ENCODE peak calls at places on chromosomes 16 and 17, in nine cellular contexts. P is heart right ventricle, X is tibial artery, Z is fibroblast of lung, J is A549, V is pancreas, B is H9, N is IMR-90, R is SK-N-SH. F is an unnamed sample.

GRCh38 chr17:75404739-75405364 is 626 bp downstream of the GRB2 start:
- DNase-seq in Z (no peak), P (peak; percentile 40), N (peak; percentile 52), B (peak; percentile 62), V (peak; percentile 84), J (peak; percentile 42), X (peak; percentile 75), R (peak; percentile 67), F (peak; percentile 82)

GRCh38 chr17:31388770-31389672 is 2.5 kb upstream of the RAB11FIP4 start:
- DNase-seq in Z (peak; percentile 8), J (no peak), P (peak; percentile 32), R (peak; percentile 83), X (peak; percentile 54), B (peak; percentile 83), V (no peak), N (no peak), F (peak; percentile 89)

GRCh38 chr16:26856791-26857190 is 209.9 kb upstream of the C16orf82 start:
- DNase-seq in R (no peak), Z (no peak), X (no peak), N (no peak), P (no peak), V (no peak), B (no peak), J (no peak), F (no peak)

GRCh38 chr17:4542726-4543191 is 12.4 kb downstream of the MYBBP1A start:
- DNase-seq in N (no peak), B (no peak), X (no peak), P (no peak), J (no peak), R (no peak), Z (no peak), V (peak; percentile 69), F (no peak)

GRCh38 chr17:718075-718474 is 3.4 kb upstream of the VPS53 start:
- DNase-seq in X (no peak), Z (no peak), J (no peak), B (no peak), V (no peak), P (no peak), R (no peak), N (no peak), F (no peak)

GRCh38 chr17:1169471-1169908 is 10.3 kb downstream of the ABR start:
- DNase-seq in N (no peak), B (no peak), P (no peak), J (no peak), R (no peak), Z (no peak), X (no peak), V (no peak), F (no peak)

GRCh38 chr16:66621973-66622372 is 17.5 kb downstream of the CMTM3 start:
- DNase-seq in P (no peak), R (no peak), Z (no peak), N (no peak), V (no peak), B (no peak), J (no peak), X (no peak), F (no peak)

GRCh38 chr17:4988168-4988567 is 693 bp upstream of the CAMTA2 start:
- DNase-seq in Z (no peak), B (no peak), X (peak; percentile 86), P (no peak), V (no peak), J (no peak), N (no peak), R (no peak), F (no peak)

GRCh38 chr17:31680126-31680525 is 178.9 kb downstream of the COPRS start:
- DNase-seq in X (no peak), B (peak; percentile 18), R (no peak), J (no peak), Z (no peak), P (no peak), V (no peak), N (no peak), F (peak; percentile 28)

GRCh38 chr16:50627419-50627818 is 53.7 kb downstream of the SNX20 start:
- DNase-seq in J (no peak), N (no peak), P (peak; percentile 39), V (no peak), X (peak; percentile 89), R (peak; percentile 42), B (peak; percentile 58), Z (peak; percentile 41), F (peak; percentile 73)

GRCh38 chr17:14340968-14341412 is 40.1 kb downstream of the HS3ST3B1 start:
- DNase-seq in V (no peak), Z (no peak), X (no peak), R (no peak), B (no peak), N (no peak), J (no peak), P (no peak), F (peak; percentile 54)

GRCh38 chr17:40963838-40964237 is 2.9 kb downstream of the KRT39 start:
- DNase-seq in R (peak; percentile 19), X (no peak), V (no peak), J (peak; percentile 37), N (no peak), B (no peak), Z (peak; percentile 36), P (no peak), F (no peak)

GRCh38 chr17:44203731-44204452 is 4.2 kb upstream of the ATXN7L3 start:
- DNase-seq in B (peak; percentile 89), V (no peak), N (peak; percentile 31), R (peak; percentile 76), Z (peak; percentile 72), P (no peak), X (no peak), J (peak; percentile 76), F (peak; percentile 91)

GRCh38 chr16:87657621-87658192 is 55.4 kb downstream of the JPH3 start:
- DNase-seq in N (no peak), J (peak; percentile 59), P (no peak), B (peak; percentile 84), R (no peak), Z (no peak), X (no peak), V (no peak), F (peak; percentile 91)

GRCh38 chr16:29290631-29291247 is 115.8 kb downstream of the NPIPB11 start:
- DNase-seq in B (peak; percentile 91), N (peak; percentile 92), J (peak; percentile 94), V (peak; percentile 98), X (peak; percentile 99), R (no peak), P (peak; percentile 95), Z (peak; percentile 96), F (peak; percentile 94)

GRCh38 chr17:1967092-1967662 is 58.0 kb downstream of the RTN4RL1 start:
- DNase-seq in X (no peak), P (no peak), Z (no peak), V (no peak), R (no peak), B (peak; percentile 93), J (no peak), N (no peak), F (peak; percentile 95)

DNA sequence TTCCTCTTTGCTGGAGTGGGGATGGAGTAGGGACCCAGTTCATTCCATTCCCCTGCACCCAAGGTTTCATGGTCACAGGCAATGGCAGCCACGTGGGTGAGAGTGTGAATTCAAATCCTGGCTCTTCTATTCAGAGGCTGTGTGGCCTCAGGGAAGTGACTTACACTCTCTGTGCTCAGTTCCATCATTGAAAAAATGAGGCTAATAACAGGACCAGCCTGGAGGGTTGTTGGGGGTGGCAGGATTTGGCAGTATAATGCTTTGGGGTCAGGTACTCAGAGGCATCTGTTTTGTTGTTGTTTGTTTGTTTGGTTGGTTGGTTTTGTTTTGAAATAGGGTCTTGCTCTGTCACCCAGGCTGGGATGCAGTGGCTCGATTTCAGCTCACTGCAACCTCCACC is 2.2 kb upstream of the CRISPLD2 start:
- DNase-seq in P (no peak), B (no peak), J (no peak), R (no peak), N (no peak), V (peak; percentile 4), X (no peak), Z (no peak), F (no peak)
- H3K4me1 ChIP-seq in P (peaks cover 4% of the 10 kb centered on the region), B (no peaks in the 10 kb centered on the region), J (peaks cover 11% of the 10 kb centered on the region), R (peaks cover 13% of the 10 kb centered on the region), N (peaks cover 32% of the 10 kb centered on the region), V (no peaks in the 10 kb centered on the region), X (peaks cover 22% of the 10 kb centered on the region), Z (peaks cover 6% of the 10 kb centered on the region), F (no peaks in the 10 kb centered on the region)

GRCh38 chr16:57084257-57084770 is 8.1 kb upstream of the CPNE2 start:
- DNase-seq in Z (peak; percentile 71), V (peak; percentile 85), P (peak; percentile 62), R (peak; percentile 87), J (peak; percentile 81), N (peak; percentile 68), X (peak; percentile 80), B (peak; percentile 78), F (peak; percentile 91)

GRCh38 chr16:57083469-57083868 is 8.9 kb upstream of the CPNE2 start:
- DNase-seq in Z (no peak), V (no peak), P (no peak), R (no peak), B (no peak), X (no peak), N (no peak), J (no peak), F (no peak)

GRCh38 chr16:57089406-57089805 is 3.0 kb upstream of the CPNE2 start:
- DNase-seq in V (no peak), N (no peak), X (no peak), P (no peak), B (no peak), J (no peak), Z (no peak), R (no peak), F (no peak)

GRCh38 chr16:57084996-57085395 is 7.4 kb upstream of the CPNE2 start:
- DNase-seq in P (no peak), B (no peak), N (no peak), R (no peak), Z (no peak), J (no peak), V (no peak), X (no peak), F (no peak)

GRCh38 chr16:57087003-57087402 is 5.4 kb upstream of the CPNE2 start:
- DNase-seq in N (no peak), X (no peak), R (no peak), J (no peak), Z (no peak), V (no peak), P (no peak), B (no peak), F (no peak)
- H3K4me1 ChIP-seq in N (peaks cover 2% of the 10 kb centered on the region), X (peaks cover 19% of the 10 kb centered on the region), R (peaks cover 11% of the 10 kb centered on the region), J (peaks cover 8% of the 10 kb centered on the region), Z (peaks cover 3% of the 10 kb centered on the region), V (no peaks in the 10 kb centered on the region), P (peaks cover 7% of the 10 kb centered on the region), B (no peaks in the 10 kb centered on the region), F (peaks cover 3% of the 10 kb centered on the region)

GRCh38 chr17:46147167-46147749 is 46.0 kb downstream of the KANSL1 start:
- DNase-seq in N (no peak), Z (no peak), J (no peak), B (no peak), R (no peak), V (no peak), P (no peak), X (no peak), F (no peak)
- H3K4me1 ChIP-seq in N (peaks cover 4% of the 10 kb centered on the region), Z (no peaks in the 10 kb centered on the region), J (peaks cover 41% of the 10 kb centered on the region), B (peaks cover 2% of the 10 kb centered on the region), R (peaks cover 18% of the 10 kb centered on the region), V (peaks cover 71% of the 10 kb centered on the region), P (peaks cover 65% of the 10 kb centered on the region), X (peaks cover 69% of the 10 kb centered on the region), F (peaks cover 7% of the 10 kb centered on the region)

DNA sequence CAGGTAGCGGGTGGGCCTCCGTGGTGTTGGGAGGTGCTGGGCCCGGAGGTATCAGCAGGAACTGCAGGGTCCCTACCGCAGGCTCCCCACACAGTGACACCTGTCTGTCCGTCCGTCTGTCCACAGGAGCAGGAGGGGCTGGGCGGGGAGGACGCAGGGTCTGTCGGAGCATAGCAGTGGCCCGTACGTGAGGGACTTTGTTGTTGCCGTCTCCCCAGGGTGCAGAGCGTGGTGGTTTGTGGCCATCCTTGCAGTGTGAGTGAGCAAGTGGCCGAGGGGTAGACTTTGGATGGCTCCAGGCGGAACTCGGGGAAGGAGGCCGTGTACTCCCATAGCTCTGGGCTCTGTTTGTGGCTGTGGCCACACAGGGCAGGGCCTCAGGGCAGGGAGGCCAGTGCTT is 40.8 kb upstream of the ZNF750 start:
- DNase-seq in J (no peak), N (no peak), Z (no peak), V (peak; percentile 73), X (no peak), R (no peak), P (no peak), B (no peak), F (no peak)
- H3K4me1 ChIP-seq in J (no peaks in the 10 kb centered on the region), N (peaks cover 6% of the 10 kb centered on the region), Z (peaks cover 3% of the 10 kb centered on the region), V (peaks cover 38% of the 10 kb centered on the region), X (peaks cover 32% of the 10 kb centered on the region), R (peaks cover 52% of the 10 kb centered on the region), P (peaks cover 48% of the 10 kb centered on the region), B (no peaks in the 10 kb centered on the region), F (peaks cover 3% of the 10 kb centered on the region)